ENCODE peak calls at places on chromosomes 5 and 9, in six cellular contexts. S is GM12878, H is HepG2, C is upper lobe of left lung, J is A549, D is K562. V is an unnamed sample.

GRCh38 chr5:515273-515836 is 8.9 kb downstream of the SLC9A3 start:
- ATAC-seq in C (no peak), D (no peak), S (no peak), H (peak; percentile 11), J (no peak), V (no peak)

GRCh38 chr5:91133183-91133582 is 249.9 kb downstream of the ARRDC3 start:
- ATAC-seq in S (peak; percentile 46), C (no peak), H (no peak), J (no peak), D (no peak), V (no peak)

GRCh38 chr9:18606281-18606680 is 132.3 kb downstream of the ADAMTSL1 start:
- ATAC-seq in J (no peak), S (no peak), H (no peak), D (no peak), C (no peak), V (no peak)

GRCh38 chr9:123364241-123364824 is 8.3 kb downstream of the CRB2 start:
- ATAC-seq in S (no peak), J (no peak), H (no peak), C (no peak), D (no peak), V (no peak)

GRCh38 chr5:9619331-9620092 is 10.6 kb downstream of the TAS2R1 start:
- ATAC-seq in H (no peak), C (no peak), J (no peak), D (no peak), S (no peak), V (no peak)

GRCh38 chr5:152260940-152261339 is 144.1 kb downstream of the NMUR2 start:
- ATAC-seq in C (no peak), D (no peak), S (no peak), J (no peak), H (no peak), V (no peak)

GRCh38 chr9:129586241-129586640 is 34.7 kb downstream of the C9orf50 start:
- ATAC-seq in C (no peak), S (peak; percentile 8), H (no peak), J (no peak), D (no peak), V (no peak)

GRCh38 chr5:110536120-110537115 is 190.1 kb downstream of the TMEM232 start:
- ATAC-seq in D (no peak), J (no peak), C (no peak), H (no peak), S (no peak), V (no peak)

GRCh38 chr5:147534172-147534951 is 24.5 kb upstream of the DPYSL3 start:
- ATAC-seq in C (no peak), J (no peak), D (no peak), S (no peak), H (no peak), V (peak; percentile 54)

GRCh38 chr9:134441227-134442086 is 115.2 kb downstream of the RXRA start:
- ATAC-seq in D (no peak), S (no peak), J (no peak), H (no peak), C (no peak), V (no peak)

GRCh38 chr9:124707667-124708066 is 63.4 kb downstream of the NR6A1 start:
- ATAC-seq in D (peak; percentile 44), S (no peak), C (no peak), H (no peak), J (no peak), V (no peak)

GRCh38 chr9:16289639-16290038 is 580.8 kb downstream of the BNC2 start:
- ATAC-seq in H (no peak), J (no peak), S (peak; percentile 41), C (no peak), D (no peak), V (peak; percentile 64)

GRCh38 chr5:133260715-133261114 is 208.9 kb downstream of the HSPA4 start:
- ATAC-seq in C (no peak), D (peak; percentile 50), J (peak; percentile 58), S (no peak), H (no peak), V (no peak)

GRCh38 chr5:82924241-82924989 is 152.8 kb downstream of the TMEM167A start:
- ATAC-seq in S (no peak), D (no peak), J (no peak), C (no peak), H (no peak), V (no peak)

GRCh38 chr5:3590967-3591900 is 4.4 kb upstream of the IRX1 start:
- ATAC-seq in S (no peak), C (peak; percentile 28), J (no peak), H (no peak), D (peak; percentile 38), V (peak; percentile 27)

GRCh38 chr5:124948062-124948753 is 201.8 kb upstream of the ZNF608 start:
- ATAC-seq in S (no peak), D (no peak), C (no peak), J (no peak), H (no peak), V (no peak)

GRCh38 chr9:19682416-19682815 is 106.4 kb downstream of the SLC24A2 start:
- ATAC-seq in C (no peak), J (no peak), S (no peak), D (no peak), H (no peak), V (no peak)

GRCh38 chr5:36631575-36632362 is 25.4 kb downstream of the SLC1A3 start:
- ATAC-seq in J (no peak), S (no peak), H (no peak), C (no peak), D (no peak), V (peak; percentile 16)

GRCh38 chr9:32722704-32723103 is 60.6 kb upstream of the TMEM215 start:
- ATAC-seq in H (no peak), C (peak; percentile 9), D (no peak), S (no peak), J (no peak), V (no peak)

GRCh38 chr5:72608297-72608696 is 101.1 kb upstream of the ZNF366 start:
- ATAC-seq in C (no peak), H (no peak), D (no peak), S (no peak), J (no peak), V (no peak)

GRCh38 chr9:113648048-113648447 is 184.5 kb downstream of the RGS3 start:
- ATAC-seq in H (no peak), D (no peak), J (no peak), C (no peak), S (no peak), V (no peak)

GRCh38 chr5:135829681-135830383 is 4.6 kb upstream of the SLC25A48 start:
- ATAC-seq in S (peak; percentile 75), H (peak; percentile 43), D (peak; percentile 83), C (no peak), J (peak; percentile 28), V (peak; percentile 42)

GRCh38 chr9:134948149-134948548 is 30.4 kb upstream of the FCN1 start:
- ATAC-seq in J (no peak), H (no peak), D (no peak), S (no peak), C (no peak), V (no peak)

GRCh38 chr5:54383225-54383624 is 72.3 kb upstream of the HSPB3 start:
- ATAC-seq in D (no peak), C (no peak), J (no peak), H (no peak), S (no peak), V (peak; percentile 60)

GRCh38 chr5:139872052-139872766 is 76.6 kb downstream of the PSD2 start:
- ATAC-seq in S (peak; percentile 28), H (peak; percentile 60), C (no peak), D (peak; percentile 62), J (no peak), V (no peak)

GRCh38 chr5:145946112-145946861 is 9.9 kb downstream of the SH3RF2 start:
- ATAC-seq in H (peak; percentile 64), D (peak; percentile 73), S (peak; percentile 94), J (peak; percentile 77), C (peak; percentile 27), V (no peak)
- H3K27ac ChIP-seq in H (peak overlapping the region; percentile 39), D (no peak overlapping the region), S (no peak overlapping the region), J (peak overlapping the region; percentile 75), C (no peak overlapping the region), V (no peak overlapping the region)

DNA sequence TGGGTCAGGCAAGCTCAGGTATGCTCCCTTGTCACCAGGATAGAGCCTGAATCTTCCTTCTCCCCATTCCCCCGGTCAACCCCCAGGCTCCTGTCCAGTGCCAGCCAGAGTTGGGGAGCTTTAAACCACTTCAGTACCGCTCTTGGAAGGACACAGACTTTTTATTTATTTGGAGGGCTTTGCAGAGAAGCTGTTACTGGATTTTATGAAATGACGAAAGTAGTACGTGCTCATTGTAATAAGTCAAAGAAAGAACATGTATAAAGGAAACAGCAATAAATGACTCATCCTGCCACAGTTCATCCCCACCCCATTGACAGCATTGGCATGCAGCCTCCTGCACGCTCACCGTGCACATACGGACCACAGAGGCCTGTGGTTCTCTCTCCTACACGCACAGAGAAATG is 230.3 kb downstream of the AUH start:
- ATAC-seq in C (peak; percentile 37), H (no peak), S (peak; percentile 50), J (peak; percentile 94), D (no peak), V (peak; percentile 85)
- TF ChIP-seq EP300 in C (no peak), H (no peak), S (peak; percentile 80), J (no peak), D (no peak), V (no peak)

GRCh38 chr5:84228266-84228665 is 156.4 kb downstream of the EDIL3 start:
- ATAC-seq in H (no peak), J (no peak), C (no peak), D (no peak), S (peak; percentile 67), V (no peak)
- H3K4me1 ChIP-seq in H (no peaks in the 10 kb centered on the region), J (no peaks in the 10 kb centered on the region), C (no peaks in the 10 kb centered on the region), D (no peaks in the 10 kb centered on the region), S (no peaks in the 10 kb centered on the region), V (no peaks in the 10 kb centered on the region)

GRCh38 chr5:43007246-43007910 is 32.7 kb downstream of the ANXA2R start:
- ATAC-seq in D (peak; percentile 66), J (peak; percentile 67), H (peak; percentile 4), C (peak; percentile 83), S (peak; percentile 33), V (peak; percentile 52)

GRCh38 chr5:43014522-43014921 is 25.6 kb downstream of the ANXA2R start:
- ATAC-seq in S (no peak), J (no peak), H (no peak), C (no peak), D (no peak), V (no peak)

GRCh38 chr5:43007911-43008368 is 32.2 kb downstream of the ANXA2R start:
- ATAC-seq in D (peak; percentile 81), C (peak; percentile 84), J (peak; percentile 81), H (peak; percentile 50), S (peak; percentile 73), V (peak; percentile 54)

GRCh38 chr5:43008369-43009158 is 31.6 kb downstream of the ANXA2R start:
- ATAC-seq in J (peak; percentile 81), S (peak; percentile 72), C (peak; percentile 94), D (peak; percentile 85), H (peak; percentile 71), V (peak; percentile 84)

GRCh38 chr5:43010956-43011355 is 29.2 kb downstream of the ANXA2R start:
- ATAC-seq in J (no peak), C (no peak), S (no peak), D (no peak), H (no peak), V (no peak)
- H3K27ac ChIP-seq in J (peak overlapping the region; percentile 93), C (peak overlapping the region; percentile 93), S (peak overlapping the region; percentile 94), D (no peak overlapping the region), H (no peak overlapping the region), V (peak overlapping the region; percentile 74)

V was measured in gastroesophageal sphincter.